ENCODE peak calls at places on chromosomes 11 and 22, in five cellular contexts. X is amygdala; U is non-pigmented ciliary epithelial cell; A is NCI-H460; H is effector CD4-positive, alpha-beta T cell. Z is an unnamed sample.

GRCh38 chr22:36067237-36067558 is 38.6 kb upstream of the RBFOX2 start:
- DNase-seq in X (no peak), U (no peak), A (no peak), H (no peak), Z (no peak)

GRCh38 chr11:117626576-117626975 is 170.4 kb downstream of the DSCAML1 start:
- DNase-seq in X (no peak), U (no peak), A (no peak), H (no peak), Z (no peak)

GRCh38 chr22:48602805-48603518 is 1224.7 kb downstream of the BRD1 start:
- DNase-seq in X (no peak), U (no peak), A (no peak), H (no peak), Z (no peak)

GRCh38 chr22:30637701-30638114 is 2.1 kb downstream of the SLC35E4 start:
- DNase-seq in X (no peak), U (no peak), A (no peak), H (no peak), Z (no peak)

GRCh38 chr11:107025673-107026072 is 7.4 kb upstream of the GUCY1A2 start:
- DNase-seq in X (no peak), U (no peak), A (no peak), H (no peak), Z (no peak)

GRCh38 chr11:116731821-116732739 is 40.7 kb downstream of the BUD13 start:
- DNase-seq in X (peak; percentile 61), U (no peak), A (no peak), H (no peak), Z (no peak)

GRCh38 chr11:9489366-9489765 is 28.6 kb downstream of the ZNF143 start:
- DNase-seq in X (no peak), U (peak; percentile 35), A (no peak), H (no peak), Z (no peak)

GRCh38 chr11:125569913-125570621 is 790 bp downstream of the EI24 start:
- DNase-seq in X (no peak), U (no peak), A (no peak), H (no peak), Z (no peak)

GRCh38 chr11:90434858-90435257 is 212.0 kb upstream of the CHORDC1 start:
- DNase-seq in X (no peak), U (no peak), A (no peak), H (no peak), Z (no peak)

GRCh38 chr11:110808291-110808690 is 96.1 kb upstream of the ARHGAP20 start:
- DNase-seq in X (no peak), U (no peak), A (no peak), H (no peak), Z (no peak)

GRCh38 chr11:2554338-2555240 is 109.8 kb downstream of the KCNQ1 start:
- DNase-seq in X (no peak), U (no peak), A (no peak), H (no peak), Z (no peak)

GRCh38 chr11:14304601-14305000 is 54.4 kb downstream of the RRAS2 start:
- DNase-seq in X (no peak), U (no peak), A (no peak), H (no peak), Z (no peak)

GRCh38 chr22:36081023-36081431 is 52.4 kb upstream of the RBFOX2 start:
- DNase-seq in X (no peak), U (peak; percentile 88), A (no peak), H (no peak), Z (no peak)

GRCh38 chr11:56990702-56991101 is 2.0 kb downstream of the OR5AK2 start:
- DNase-seq in X (no peak), U (no peak), A (no peak), H (no peak), Z (no peak)

GRCh38 chr22:41226728-41227655 is 13.7 kb downstream of the CHADL start:
- DNase-seq in X (no peak), U (no peak), A (no peak), H (no peak), Z (no peak)

GRCh38 chr11:28346209-28346608 is 238.0 kb downstream of the METTL15 start:
- DNase-seq in X (no peak), U (no peak), A (no peak), H (no peak), Z (no peak)

GRCh38 chr11:29328961-29329441 is 687.8 kb downstream of the KCNA4 start:
- DNase-seq in X (no peak), U (peak; percentile 80), A (peak; percentile 65), H (no peak), Z (no peak)

GRCh38 chr22:47865626-47866025 is 1103.2 kb downstream of the TBC1D22A start:
- DNase-seq in X (no peak), U (no peak), A (no peak), H (no peak), Z (no peak)

GRCh38 chr22:39215070-39215396 is 29.7 kb downstream of the PDGFB start:
- DNase-seq in X (no peak), U (no peak), A (no peak), H (no peak), Z (no peak)

GRCh38 chr11:95977534-95978174 is 53.7 kb upstream of the MTMR2 start:
- DNase-seq in X (no peak), U (peak; percentile 63), A (peak; percentile 15), H (no peak), Z (no peak)

GRCh38 chr11:93236741-93237675 is 39.2 kb upstream of the SLC36A4 start:
- DNase-seq in X (no peak), U (no peak), A (peak; percentile 41), H (no peak), Z (no peak)

GRCh38 chr11:78194490-78194889 is 5.8 kb downstream of the USP35 start:
- DNase-seq in X (no peak), U (no peak), A (no peak), H (no peak), Z (no peak)

GRCh38 chr11:7160814-7161489 is 72.2 kb downstream of the RBMXL2 start:
- DNase-seq in X (no peak), U (no peak), A (no peak), H (no peak), Z (no peak)

GRCh38 chr11:63641727-63642126 is 27.5 kb upstream of the PLAAT3 start:
- DNase-seq in X (no peak), U (no peak), A (no peak), H (no peak), Z (no peak)

GRCh38 chr11:112228706-112229105 is 2.5 kb downstream of the PTS start:
- DNase-seq in X (no peak), U (no peak), A (no peak), H (no peak), Z (no peak)

GRCh38 chr22:37462983-37463382 is 23.2 kb downstream of the MFNG start:
- DNase-seq in X (no peak), U (no peak), A (no peak), H (no peak), Z (no peak)

GRCh38 chr11:69830086-69830485 is 10.9 kb upstream of the FGF3 start:
- DNase-seq in X (no peak), U (no peak), A (no peak), H (no peak), Z (peak; percentile 30)

GRCh38 chr11:95704865-95705264 is 84.7 kb downstream of the FAM76B start:
- DNase-seq in X (no peak), U (no peak), A (no peak), H (no peak), Z (no peak)

GRCh38 chr22:21929253-21929652 is 23.4 kb downstream of the PPM1F start:
- DNase-seq in X (no peak), U (no peak), A (no peak), H (no peak), Z (no peak)

GRCh38 chr11:13384837-13385417 is 78.1 kb downstream of the BTBD10 start:
- DNase-seq in X (peak; percentile 8), U (peak; percentile 11), A (peak; percentile 34), H (no peak), Z (peak; percentile 27)

Z was measured in B cell.